ENCODE peak calls at places on chromosomes 16 and 17, in nine cellular contexts. Q is myocyte; U is effector CD4-positive, alpha-beta T cell; G is sigmoid colon; F is endothelial cell; A is choroid plexus epithelial cell; E is RKO; S is HT1080; N is natural killer cell. Z is an unnamed sample.

GRCh38 chr16:29898135-29898534 is 1.2 kb downstream of the SEZ6L2 start:
- DNase-seq in Q (no peak), U (no peak), G (no peak), F (no peak), A (no peak), E (no peak), S (no peak), N (no peak), Z (no peak)

GRCh38 chr17:83119987-83120864 is 40.8 kb downstream of the METRNL start:
- DNase-seq in Q (no peak), U (no peak), G (no peak), F (no peak), A (no peak), E (no peak), S (no peak), N (no peak), Z (no peak)

GRCh38 chr17:34797724-34798123 is 163.5 kb downstream of the CCT6B start:
- DNase-seq in Q (peak; percentile 12), U (no peak), G (no peak), F (peak; percentile 75), A (peak; percentile 7), E (peak; percentile 28), S (peak; percentile 10), N (no peak), Z (peak; percentile 18)

GRCh38 chr17:36849871-36850348 is 87.4 kb upstream of the LHX1 start:
- DNase-seq in Q (peak; percentile 11), U (no peak), G (no peak), F (peak; percentile 38), A (peak; percentile 78), E (peak; percentile 18), S (peak; percentile 95), N (no peak), Z (peak; percentile 63)

GRCh38 chr17:43393944-43394482 is 4.8 kb upstream of the ARL4D start:
- DNase-seq in Q (peak; percentile 95), U (peak; percentile 89), G (peak; percentile 97), F (peak; percentile 87), A (peak; percentile 90), E (peak; percentile 87), S (peak; percentile 72), N (peak; percentile 80), Z (peak; percentile 83)

GRCh38 chr17:72952641-72953313 is 139.7 kb downstream of the SLC39A11 start:
- DNase-seq in Q (no peak), U (no peak), G (no peak), F (no peak), A (no peak), E (no peak), S (no peak), N (no peak), Z (no peak)

GRCh38 chr16:5450435-5451104 is 353.0 kb upstream of the EEF2KMT start:
- DNase-seq in Q (no peak), U (no peak), G (no peak), F (no peak), A (no peak), E (no peak), S (no peak), N (no peak), Z (no peak)

GRCh38 chr17:44247346-44248219 is 20.4 kb downstream of the SLC4A1 start:
- DNase-seq in Q (peak; percentile 96), U (no peak), G (no peak), F (no peak), A (no peak), E (no peak), S (no peak), N (no peak), Z (no peak)

GRCh38 chr16:9895817-9896216 is 286.4 kb downstream of the GRIN2A start:
- DNase-seq in Q (no peak), U (no peak), G (no peak), F (no peak), A (no peak), E (no peak), S (no peak), N (no peak), Z (no peak)

GRCh38 chr17:27319536-27320221 is 25.8 kb downstream of the WSB1 start:
- DNase-seq in Q (peak; percentile 97), U (no peak), G (peak; percentile 94), F (no peak), A (peak; percentile 73), E (no peak), S (no peak), N (no peak), Z (peak; percentile 48)

GRCh38 chr16:50458694-50459271 is 89.4 kb upstream of the NKD1 start:
- DNase-seq in Q (no peak), U (no peak), G (peak; percentile 36), F (no peak), A (no peak), E (no peak), S (no peak), N (no peak), Z (no peak)

Z was measured in IMR-90.